ENCODE peak calls at places on chromosomes 12 and 14, in six cellular contexts. O is K562, U is HepG2, P is A549, V is endothelial cell of umbilical vein, I is GM12878. B is an unnamed sample.

GRCh38 chr12:48156648-48157015 is 683 bp downstream of the ASB8 start:
- DNase-seq in O (no peak), U (no peak), P (no peak), V (no peak), I (no peak), B (peak)

GRCh38 chr12:10310926-10311705 is 3.4 kb downstream of the KLRD1 start:
- DNase-seq in O (no peak), U (no peak), P (no peak), V (peak), I (no peak), B (no peak)

GRCh38 chr12:120445911-120446909 is at the start of the genes GATC and TRIAP1:
- DNase-seq in O (peak), U (peak), P (peak), V (peak), I (peak), B (peak)

GRCh38 chr14:77674931-77675330 is 32.9 kb downstream of the ALKBH1 start:
- DNase-seq in O (no peak), U (no peak), P (no peak), V (no peak), I (no peak), B (no peak)

GRCh38 chr12:54415223-54415929 is 3.7 kb downstream of the ITGA5 start:
- DNase-seq in O (no peak), U (no peak), P (no peak), V (peak), I (no peak), B (peak)

GRCh38 chr12:110501378-110501721 is 561 bp downstream of the VPS29 start:
- DNase-seq in O (no peak), U (peak), P (peak), V (peak), I (no peak), B (no peak)

GRCh38 chr12:15629761-15630160 is 159.4 kb downstream of the EPS8 start:
- DNase-seq in O (no peak), U (no peak), P (no peak), V (peak), I (no peak), B (no peak)

GRCh38 chr12:3139760-3140159 is 62.6 kb downstream of the TSPAN9 start:
- DNase-seq in O (no peak), U (no peak), P (no peak), V (no peak), I (no peak), B (no peak)

GRCh38 chr12:60169904-60170303 is 574.1 kb downstream of the SLC16A7 start:
- DNase-seq in O (no peak), U (no peak), P (no peak), V (no peak), I (no peak), B (no peak)

GRCh38 chr14:93008381-93008780 is 85.4 kb downstream of the CHGA start:
- DNase-seq in O (no peak), U (no peak), P (no peak), V (peak), I (no peak), B (no peak)

GRCh38 chr12:21615441-21615840 is 10.8 kb upstream of the GYS2 start:
- DNase-seq in O (no peak), U (no peak), P (no peak), V (peak), I (no peak), B (peak)

GRCh38 chr12:53523131-53523530 is 15.8 kb upstream of the NPFF start:
- DNase-seq in O (no peak), U (no peak), P (no peak), V (no peak), I (no peak), B (no peak)

GRCh38 chr14:54133896-54134295 is 177.3 kb upstream of the BMP4 start:
- DNase-seq in O (no peak), U (peak), P (peak), V (no peak), I (no peak), B (peak)

GRCh38 chr12:76698966-76699365 is 64.9 kb upstream of the ZDHHC17 start:
- DNase-seq in O (no peak), U (no peak), P (no peak), V (no peak), I (no peak), B (no peak)

GRCh38 chr14:81062816-81063215 is 107.4 kb downstream of the TSHR start:
- DNase-seq in O (peak), U (peak), P (no peak), V (no peak), I (peak), B (peak)

GRCh38 chr14:95025941-95026340 is 131.4 kb downstream of the DICER1 start:
- DNase-seq in O (no peak), U (no peak), P (no peak), V (no peak), I (no peak), B (no peak)

GRCh38 chr12:6380141-6381121 is 3.5 kb upstream of the LTBR start:
- DNase-seq in O (no peak), U (no peak), P (no peak), V (no peak), I (no peak), B (no peak)

GRCh38 chr12:96513166-96513565 is 23.8 kb downstream of the CFAP54 start:
- DNase-seq in O (no peak), U (no peak), P (no peak), V (no peak), I (no peak), B (no peak)

GRCh38 chr14:54211562-54212308 is 185.1 kb upstream of the CDKN3 start:
- DNase-seq in O (no peak), U (no peak), P (no peak), V (peak), I (no peak), B (no peak)

GRCh38 chr12:123115409-123116111 is 35.3 kb downstream of the PITPNM2 start:
- DNase-seq in O (no peak), U (no peak), P (no peak), V (no peak), I (peak), B (peak)

GRCh38 chr14:94110552-94111181 is at the start of gene IFI27:
- DNase-seq in O (peak), U (no peak), P (no peak), V (peak), I (no peak), B (no peak)

GRCh38 chr14:37197421-37198272 is at the start of gene MIPOL1:
- DNase-seq in O (peak), U (peak), P (peak), V (peak), I (no peak), B (no peak)
- TF ChIP-seq POLR2A in O (peak), U (peak), P (peak), V (peak), I (no peak), B (no peak)

DNA sequence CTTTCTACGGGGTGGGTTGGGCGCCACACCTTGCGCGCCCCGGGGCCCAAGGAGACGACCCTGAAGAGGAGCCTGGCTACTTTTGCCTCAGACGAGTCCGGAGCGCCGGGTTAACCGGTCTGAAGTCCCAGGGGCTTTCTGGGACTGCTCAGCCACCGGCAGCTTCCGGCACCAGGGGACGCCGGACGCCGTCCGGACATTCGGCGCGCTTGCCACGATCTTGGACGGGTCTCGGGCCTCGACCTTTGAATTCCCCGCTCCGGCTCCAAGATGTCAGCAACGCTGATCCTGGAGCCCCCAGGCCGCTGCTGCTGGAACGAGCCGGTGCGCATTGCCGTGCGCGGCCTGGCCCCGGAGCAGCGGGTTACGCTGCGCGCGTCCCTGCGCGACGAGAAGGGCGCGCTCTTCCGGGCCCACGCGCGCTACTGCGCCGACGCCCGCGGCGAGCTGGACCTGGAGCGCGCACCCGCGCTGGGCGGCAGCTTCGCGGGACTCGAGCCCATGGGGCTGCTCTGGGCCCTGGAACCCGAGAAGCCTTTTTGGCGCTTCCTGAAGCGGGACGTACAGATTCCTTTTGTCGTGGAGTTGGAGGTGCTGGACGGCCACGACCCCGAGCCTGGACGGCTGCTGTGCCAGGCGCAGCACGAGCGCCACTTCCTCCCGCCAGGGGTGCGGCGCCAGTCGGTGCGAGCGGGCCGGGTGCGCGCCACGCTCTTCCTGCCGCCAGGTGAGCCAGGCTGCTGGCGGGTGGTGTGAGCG is at the start of gene ACOT4:
- DNase-seq in O (no peak), U (no peak), P (peak), V (no peak), I (no peak), B (peak)
- TF ChIP-seq CTCF in O (no peak), U (peak), P (peak), V (no peak), I (no peak), B (no peak)

GRCh38 chr12:27400856-27401255 is 45.7 kb upstream of the SMCO2 start:
- DNase-seq in O (no peak), U (no peak), P (no peak), V (no peak), I (no peak), B (no peak)

GRCh38 chr12:27394676-27395075 is 51.9 kb upstream of the SMCO2 start:
- DNase-seq in O (no peak), U (no peak), P (no peak), V (no peak), I (no peak), B (no peak)

GRCh38 chr12:27396416-27396815 is 50.1 kb upstream of the SMCO2 start:
- DNase-seq in O (no peak), U (no peak), P (no peak), V (no peak), I (no peak), B (peak)

DNA sequence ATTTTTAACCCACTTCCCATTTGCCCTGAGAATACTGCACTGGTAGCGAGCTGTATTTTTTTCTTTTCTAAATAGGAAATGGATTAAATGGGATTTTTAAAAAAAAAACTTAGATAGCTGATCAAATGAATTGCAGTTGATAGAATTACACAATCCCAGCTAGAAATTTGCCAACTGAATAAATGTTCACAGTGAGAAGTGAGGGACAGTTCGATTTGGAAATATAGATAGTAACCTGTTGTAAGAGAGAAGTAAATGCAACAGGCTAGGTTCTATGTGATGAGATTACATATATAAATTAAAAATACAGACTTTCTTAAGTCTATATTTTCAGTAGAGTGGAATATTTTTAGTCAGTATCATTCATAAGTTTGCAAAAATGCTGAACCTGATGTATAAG is 48.1 kb upstream of the SMCO2 start:
- DNase-seq in O (no peak), U (no peak), P (no peak), V (no peak), I (no peak), B (no peak)
- TF ChIP-seq MYC in O (no peak), U (no peak), P (no peak), V (no peak), I (no peak), B (no peak)

DNA sequence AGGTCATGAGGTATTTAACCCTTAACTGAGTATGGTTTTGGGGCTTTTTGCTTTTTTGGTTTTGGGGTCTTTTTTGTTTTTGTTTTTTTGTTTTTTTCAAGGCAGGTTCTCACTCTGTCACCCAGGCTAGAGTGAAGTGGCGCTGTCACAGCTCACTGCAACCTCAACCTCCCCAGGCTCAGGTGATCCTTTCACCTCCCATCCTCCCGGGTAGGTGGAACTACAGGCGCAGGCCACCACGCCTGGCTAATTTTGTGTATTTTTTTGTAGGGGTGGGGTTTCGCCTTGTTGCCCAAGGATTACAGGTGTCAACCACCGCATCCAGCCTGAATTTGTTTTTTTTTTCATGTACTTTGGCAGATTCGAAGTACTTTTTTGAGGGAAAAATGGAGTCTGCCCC is 19.9 kb downstream of the RAP1B start:
- DNase-seq in O (no peak), U (no peak), P (no peak), V (no peak), I (no peak), B (no peak)
- TF ChIP-seq POLR2A in O (no peak), U (no peak), P (no peak), V (no peak), I (no peak), B (no peak)

GRCh38 chr12:51722387-51722786 is 126.1 kb downstream of the FIGNL2 start:
- DNase-seq in O (no peak), U (no peak), P (no peak), V (no peak), I (no peak), B (no peak)

GRCh38 chr12:51717325-51717925 is 126.4 kb downstream of the SCN8A start:
- DNase-seq in O (no peak), U (no peak), P (no peak), V (no peak), I (no peak), B (no peak)

GRCh38 chr12:51726931-51727330 is 121.6 kb downstream of the FIGNL2 start:
- DNase-seq in O (no peak), U (no peak), P (no peak), V (peak), I (no peak), B (no peak)

GRCh38 chr12:51721281-51721940 is 127.1 kb downstream of the FIGNL2 start:
- DNase-seq in O (peak), U (no peak), P (no peak), V (no peak), I (no peak), B (peak)
- TF ChIP-seq CTCF in O (no peak), U (no peak), P (no peak), V (no peak), I (no peak), B (no peak)

GRCh38 chr14:33282811-33283210 is 344.1 kb downstream of the NPAS3 start:
- DNase-seq in O (no peak), U (no peak), P (no peak), V (no peak), I (no peak), B (no peak)

GRCh38 chr14:33285902-33286700 is 347.4 kb downstream of the NPAS3 start:
- DNase-seq in O (no peak), U (no peak), P (no peak), V (no peak), I (no peak), B (no peak)

GRCh38 chr14:33291529-33292104 is 352.9 kb downstream of the NPAS3 start:
- DNase-seq in O (no peak), U (no peak), P (no peak), V (no peak), I (no peak), B (no peak)

GRCh38 chr14:33282181-33282580 is 343.5 kb downstream of the NPAS3 start:
- DNase-seq in O (no peak), U (no peak), P (no peak), V (no peak), I (no peak), B (no peak)

GRCh38 chr14:33287204-33287603 is 348.5 kb downstream of the NPAS3 start:
- DNase-seq in O (no peak), U (no peak), P (no peak), V (no peak), I (no peak), B (no peak)
- TF ChIP-seq MYC in O (no peak), U (no peak), P (no peak), V (no peak), I (no peak), B (no peak)